ENCODE peak calls at places on chromosomes 6 and 20, in six cellular contexts. P is transverse colon, O is ovary, T is cardiac muscle cell, H is tibial artery, D is lower lobe of right lung. C is an unnamed sample. For H3K27me3, the result is how much of the 10 kb centered on the place peaks cover.

GRCh38 chr6:129113637-129114036 is 230.7 kb downstream of the LAMA2 start:
- DNase-seq in O (no peak), H (no peak), T (no peak), P (no peak), D (no peak), C (no peak)

GRCh38 chr6:37049990-37050853 is 44.8 kb downstream of the FGD2 start:
- DNase-seq in T (no peak), O (no peak), P (peak), D (peak), H (peak), C (no peak)

GRCh38 chr6:169724554-169725269 is 412 bp upstream of the PHF10 start:
- DNase-seq in P (peak), H (peak), T (peak), O (peak), D (peak), C (no peak)

GRCh38 chr20:6845141-6845540 is 77.7 kb downstream of the BMP2 start:
- DNase-seq in D (no peak), T (no peak), P (no peak), O (no peak), H (no peak), C (no peak)

GRCh38 chr6:11298651-11299420 is 66.4 kb upstream of the NEDD9 start:
- DNase-seq in O (no peak), H (no peak), T (no peak), P (no peak), D (peak), C (no peak)

GRCh38 chr20:39041067-39041466 is 78.9 kb downstream of the DHX35 start:
- DNase-seq in T (no peak), O (no peak), P (no peak), D (no peak), H (peak), C (no peak)

GRCh38 chr6:41846666-41847237 is 48.4 kb downstream of the USP49 start:
- DNase-seq in P (peak), D (no peak), O (no peak), H (no peak), T (peak), C (peak)

GRCh38 chr6:131134950-131135243 is 370 bp upstream of the AKAP7 start:
- DNase-seq in D (no peak), T (no peak), O (no peak), P (no peak), H (no peak), C (no peak)

GRCh38 chr6:4210619-4211419 is 75.4 kb upstream of the ECI2 start:
- DNase-seq in O (peak), P (peak), H (peak), D (peak), T (peak), C (no peak)

GRCh38 chr6:138572200-138572875 is 73.0 kb upstream of the NHSL1 start:
- DNase-seq in D (peak), O (peak), H (peak), P (peak), T (peak), C (no peak)

GRCh38 chr6:93932175-93932574 is 512.8 kb upstream of the EPHA7 start:
- DNase-seq in H (no peak), T (no peak), O (no peak), P (no peak), D (no peak), C (no peak)

GRCh38 chr6:45801471-45802289 is 214.0 kb downstream of the CLIC5 start:
- DNase-seq in O (no peak), P (no peak), H (no peak), T (no peak), D (no peak), C (no peak)

GRCh38 chr20:48025661-48026060 is 240.4 kb upstream of the SULF2 start:
- DNase-seq in O (no peak), D (no peak), P (no peak), T (no peak), H (no peak), C (no peak)

GRCh38 chr20:62352402-62353288 is 14.5 kb downstream of the LAMA5 start:
- DNase-seq in T (no peak), D (no peak), H (peak), O (peak), P (no peak), C (peak)

GRCh38 chr20:35226775-35227681 is 538 bp downstream of the MMP24 start:
- DNase-seq in T (peak), H (no peak), D (peak), O (peak), P (peak), C (no peak)

GRCh38 chr6:110357298-110357695 is 852 bp downstream of the METTL24 start:
- DNase-seq in O (peak), H (no peak), P (no peak), T (no peak), D (no peak), C (no peak)

GRCh38 chr6:110356778-110357177 is 1.4 kb downstream of the METTL24 start:
- DNase-seq in P (peak), T (no peak), H (no peak), D (no peak), O (peak), C (no peak)

GRCh38 chr6:110359554-110359953 is 1.4 kb upstream of the METTL24 start:
- DNase-seq in P (no peak), D (no peak), T (no peak), H (no peak), O (no peak), C (no peak)

GRCh38 chr6:110357696-110358535 is at the start of gene METTL24:
- DNase-seq in T (peak), D (peak), O (peak), P (no peak), H (peak), C (no peak)

DNA sequence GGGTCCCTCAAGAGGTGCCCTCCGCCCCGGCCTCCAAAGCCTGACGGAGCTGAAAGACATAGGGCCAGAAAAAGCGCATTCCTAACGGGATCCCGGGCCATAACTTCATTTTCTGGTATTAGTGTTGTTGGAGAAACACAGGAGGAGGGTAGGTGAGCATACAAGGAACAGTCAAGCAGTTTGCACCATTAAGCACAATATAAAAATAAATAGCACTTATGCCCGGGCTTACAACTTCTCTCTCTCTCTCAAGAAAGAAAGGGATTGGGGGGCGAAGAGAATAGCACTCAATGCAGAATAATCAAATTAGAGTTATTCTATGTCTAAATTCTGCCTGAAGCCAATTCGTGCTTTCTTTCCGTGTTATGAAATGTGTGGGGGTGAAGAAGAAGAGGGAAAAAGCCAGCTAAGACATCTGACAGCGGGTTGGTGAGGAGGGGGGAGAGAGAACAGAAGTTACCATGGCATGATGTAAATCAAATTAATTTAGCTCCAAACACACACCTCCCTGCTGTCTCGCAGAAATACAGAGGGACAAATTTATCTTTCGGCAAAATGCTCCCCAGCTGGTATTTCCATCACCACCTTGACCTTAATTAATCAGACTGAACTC is 493 bp upstream of the METTL24 start:
- DNase-seq in H (no peak), D (no peak), O (no peak), P (no peak), T (no peak), C (no peak)
- H3K27me3 ChIP-seq in H (under half), D (under half), O (under half), P (under half), T (under half), C (under half)

GRCh38 chr20:51208162-51208561 is 185.3 kb upstream of the KCNG1 start:
- DNase-seq in D (no peak), O (no peak), H (no peak), T (no peak), P (no peak), C (no peak)
- H3K27me3 ChIP-seq in D (under half), O (under half), H (under half), T (under half), P (under half), C (under half)

GRCh38 chr20:25327521-25328235 is 63.0 kb downstream of the ABHD12 start:
- DNase-seq in P (no peak), O (no peak), T (no peak), D (no peak), H (no peak), C (no peak)
- H3K27me3 ChIP-seq in P (under half), O (under half), T (under half), D (under half), H (under half), C (under half)

GRCh38 chr6:143536866-143537691 is 25.6 kb upstream of the FUCA2 start:
- DNase-seq in P (peak), O (peak), D (peak), T (peak), H (peak), C (no peak)

GRCh38 chr6:143535189-143535614 is 23.7 kb upstream of the FUCA2 start:
- DNase-seq in D (no peak), O (no peak), P (no peak), H (no peak), T (no peak), C (no peak)

GRCh38 chr6:143539106-143539505 is 27.6 kb upstream of the FUCA2 start:
- DNase-seq in O (no peak), H (no peak), D (no peak), P (no peak), T (no peak), C (no peak)

GRCh38 chr6:143538374-143538773 is 26.9 kb upstream of the FUCA2 start:
- DNase-seq in T (no peak), D (no peak), O (no peak), P (no peak), H (no peak), C (no peak)

GRCh38 chr6:143536461-143536865 is 24.9 kb upstream of the FUCA2 start:
- DNase-seq in P (peak), H (peak), O (peak), T (no peak), D (peak), C (no peak)
- H3K27me3 ChIP-seq in P (under half), H (under half), O (under half), T (half or more), D (under half), C (under half)

DNA sequence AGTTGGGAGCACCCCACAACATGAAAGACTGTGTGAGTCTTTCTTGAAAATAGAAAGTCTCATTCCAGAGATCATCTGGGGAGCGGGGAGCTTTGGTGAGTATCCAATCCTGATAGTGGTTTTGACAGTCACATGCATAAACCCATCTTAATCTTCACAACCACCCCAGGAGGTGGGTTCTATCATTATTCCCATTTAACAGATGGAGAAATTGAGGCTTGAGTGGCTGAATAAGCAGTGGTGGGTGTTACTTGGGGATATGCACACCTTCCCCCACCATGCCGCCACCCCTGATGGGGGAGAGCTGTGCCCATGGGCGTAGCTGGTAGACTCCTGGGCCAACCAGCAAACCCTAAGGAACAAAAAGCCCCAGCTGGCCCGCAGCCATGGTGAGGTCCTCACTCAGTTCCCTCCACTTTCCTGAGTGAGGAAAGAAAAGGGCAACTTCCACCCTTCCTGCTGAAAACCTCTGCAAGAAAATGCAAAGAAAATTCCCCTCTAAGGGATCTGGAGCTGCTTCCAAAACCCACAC is 99.8 kb downstream of the SNX5 start:
- DNase-seq in D (no peak), O (no peak), H (peak), P (peak), T (no peak), C (no peak)
- H3K27me3 ChIP-seq in D (under half), O (under half), H (under half), P (under half), T (under half), C (under half)

GRCh38 chr20:44745122-44745521 is 543 bp upstream of the KCNK15 start:
- DNase-seq in T (no peak), P (no peak), D (no peak), O (no peak), H (no peak), C (no peak)
- H3K27me3 ChIP-seq in T (under half), P (under half), D (under half), O (under half), H (under half), C (under half)

GRCh38 chr6:70307008-70307407 is 4.1 kb upstream of the COL9A1 start:
- DNase-seq in P (no peak), D (no peak), H (no peak), T (no peak), O (no peak), C (no peak)
- H3K27me3 ChIP-seq in P (under half), D (under half), H (under half), T (under half), O (under half), C (under half)

C was measured in thoracic aorta.